ENCODE peak calls at places on chromosomes 7 and 10, in eight cellular contexts. B is AG09309, A is BJ, W is AG09319, N is endothelial cell, G is activated B cell treated with CpG ODN at 0.5 μM for 24 hours, E is colonic mucosa, J is K562. X is an unnamed sample.

GRCh38 chr7:44149571-44150465 is 8.7 kb upstream of the MYL7 start:
- DNase-seq in G (no peak), W (no peak), N (no peak), A (no peak), E (no peak), J (no peak), B (no peak), X (peak)

GRCh38 chr10:44118500-44118899 is 266.4 kb downstream of the CXCL12 start:
- DNase-seq in W (no peak), J (no peak), A (no peak), B (no peak), G (no peak), N (no peak), E (no peak), X (no peak)

GRCh38 chr10:61750943-61751471 is 88.3 kb downstream of the CABCOCO1 start:
- DNase-seq in A (no peak), J (peak), E (peak), G (peak), W (no peak), B (no peak), N (peak), X (peak)

GRCh38 chr7:158366346-158366745 is 221.3 kb downstream of the PTPRN2 start:
- DNase-seq in B (no peak), W (no peak), E (no peak), G (no peak), A (no peak), N (no peak), J (no peak), X (no peak)

GRCh38 chr7:5437987-5438386 is 14.4 kb upstream of the TNRC18 start:
- DNase-seq in W (no peak), N (no peak), E (no peak), A (no peak), J (no peak), G (no peak), B (no peak), X (no peak)

GRCh38 chr7:81470084-81470723 is 299.6 kb downstream of the HGF start:
- DNase-seq in E (peak), G (no peak), A (no peak), W (no peak), J (peak), B (peak), N (peak), X (no peak)

GRCh38 chr7:117044664-117045063 is 91.4 kb downstream of the ST7 start:
- DNase-seq in J (no peak), B (no peak), E (no peak), W (no peak), G (no peak), N (no peak), A (no peak), X (no peak)

GRCh38 chr10:83078160-83078559 is 1061.1 kb upstream of the GHITM start:
- DNase-seq in N (no peak), J (no peak), E (no peak), B (no peak), W (no peak), G (no peak), A (no peak), X (no peak)

GRCh38 chr7:47932466-47933037 is 15.7 kb downstream of the PKD1L1 start:
- DNase-seq in W (no peak), E (no peak), G (no peak), N (no peak), A (no peak), B (no peak), J (no peak), X (no peak)

GRCh38 chr7:113912881-113913280 is 5.9 kb downstream of the PPP1R3A start:
- DNase-seq in J (no peak), A (no peak), E (no peak), G (no peak), N (no peak), W (no peak), B (no peak), X (no peak)

GRCh38 chr10:28139138-28139537 is 140.3 kb upstream of the ODAD2 start:
- DNase-seq in J (no peak), W (no peak), A (no peak), E (no peak), N (no peak), B (no peak), G (no peak), X (no peak)

GRCh38 chr7:5701085-5701914 is 80.2 kb downstream of the RNF216 start:
- DNase-seq in N (no peak), G (no peak), J (no peak), B (no peak), E (no peak), A (no peak), W (no peak), X (no peak)

GRCh38 chr10:73867126-73867807 is 7.1 kb downstream of the CAMK2G start:
- DNase-seq in W (no peak), B (no peak), G (no peak), N (no peak), A (no peak), E (no peak), J (no peak), X (no peak)

GRCh38 chr7:6197801-6198551 is 74.4 kb downstream of the CYTH3 start:
- DNase-seq in N (no peak), G (no peak), A (no peak), J (no peak), E (no peak), W (no peak), B (no peak), X (no peak)

GRCh38 chr7:19066109-19066508 is 51.3 kb downstream of the TWIST1 start:
- DNase-seq in B (no peak), W (no peak), N (no peak), A (no peak), G (no peak), J (no peak), E (no peak), X (no peak)

GRCh38 chr7:42672339-42672990 is 239.4 kb downstream of the C7orf25 start:
- DNase-seq in N (no peak), E (no peak), A (no peak), B (no peak), J (no peak), W (no peak), G (no peak), X (no peak)

GRCh38 chr7:143484059-143484458 is 6.4 kb downstream of the TAS2R41 start:
- DNase-seq in N (no peak), B (no peak), E (no peak), A (no peak), W (no peak), G (no peak), J (no peak), X (no peak)

GRCh38 chr7:137482466-137482865 is 138.9 kb upstream of the PTN start:
- DNase-seq in E (no peak), J (no peak), G (no peak), N (no peak), B (no peak), W (no peak), A (no peak), X (no peak)

GRCh38 chr7:100444311-100445278 is 8.3 kb upstream of the PPP1R35 start:
- DNase-seq in J (peak), G (no peak), W (no peak), A (no peak), B (no peak), E (no peak), N (peak), X (no peak)

GRCh38 chr10:70132098-70133029 is at the start of gene AIFM2:
- DNase-seq in N (peak), B (peak), A (no peak), G (peak), W (peak), J (peak), E (peak), X (peak)

GRCh38 chr10:80429521-80429966 is 21.2 kb downstream of the PRXL2A start:
- DNase-seq in A (no peak), E (peak), N (no peak), W (no peak), B (no peak), J (no peak), G (no peak), X (no peak)

GRCh38 chr10:116848032-116848911 is 1.0 kb upstream of the ENO4 start:
- DNase-seq in A (no peak), G (peak), J (no peak), W (no peak), N (no peak), B (no peak), E (no peak), X (no peak)

GRCh38 chr7:27205325-27206280 is 5.7 kb upstream of the HOXA13 start:
- DNase-seq in E (peak), A (no peak), J (no peak), B (no peak), W (no peak), G (no peak), N (no peak), X (no peak)

GRCh38 chr7:106626376-106627293 is 34.3 kb downstream of the CCDC71L start:
- DNase-seq in W (no peak), G (no peak), E (peak), N (no peak), A (no peak), J (no peak), B (no peak), X (no peak)

GRCh38 chr7:149704507-149704906 is 68.9 kb downstream of the ZNF467 start:
- DNase-seq in B (no peak), W (no peak), J (no peak), G (no peak), N (no peak), A (no peak), E (no peak), X (no peak)

GRCh38 chr10:520402-520787 is 169.1 kb downstream of the DIP2C start:
- DNase-seq in J (no peak), N (no peak), B (no peak), A (no peak), W (no peak), G (no peak), E (no peak), X (no peak)

GRCh38 chr10:34526758-34527730 is 288.1 kb downstream of the PARD3 start:
- DNase-seq in B (peak), N (no peak), J (no peak), E (no peak), G (no peak), W (peak), A (peak), X (no peak)
- TF ChIP-seq CTCF in B (peak), N (no peak), J (no peak), E (no peak), G (no peak), W (peak), A (no peak), X (no peak)

GRCh38 chr7:142323706-142324105 is 65.8 kb upstream of the PRSS58 start:
- DNase-seq in G (no peak), J (peak), E (no peak), B (no peak), W (no peak), A (no peak), N (peak), X (no peak)
- TF ChIP-seq CTCF in G (no peak), J (peak), E (no peak), B (no peak), W (no peak), A (no peak), N (peak), X (no peak)

DNA sequence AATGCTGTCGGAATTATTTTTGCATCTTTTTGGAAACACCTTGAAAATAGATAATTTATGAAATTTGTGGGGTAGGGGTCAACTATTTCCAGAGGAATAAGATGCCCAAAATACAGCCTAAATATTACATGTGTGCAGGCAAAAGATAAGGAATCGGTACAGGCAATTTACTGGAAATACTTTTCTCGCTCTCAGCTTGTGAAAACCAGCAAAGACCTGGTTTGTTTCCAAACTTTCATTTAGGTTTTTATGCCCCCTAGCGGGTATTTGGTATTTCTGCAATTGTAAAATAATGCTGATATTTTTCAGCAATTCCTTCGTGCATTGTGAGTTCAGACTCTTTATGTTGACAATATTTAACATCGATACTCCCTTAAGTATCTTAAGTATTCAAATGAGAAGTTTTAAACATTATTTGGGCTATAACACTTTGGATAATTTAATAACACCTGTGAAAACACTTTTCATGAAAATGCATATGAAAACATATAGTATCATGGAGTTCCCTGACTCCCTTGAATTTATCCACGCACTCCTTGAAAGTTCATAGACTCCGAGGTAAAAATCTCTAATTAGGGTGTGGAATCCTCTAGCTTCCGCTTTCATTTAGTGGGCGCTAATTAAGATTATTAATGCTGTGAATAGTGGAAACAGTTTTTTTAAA is 132.4 kb downstream of the TSPAN12 start:
- DNase-seq in G (no peak), W (no peak), J (peak), N (no peak), A (no peak), B (peak), E (no peak), X (no peak)
- TF ChIP-seq CTCF in G (no peak), W (peak), J (peak), N (peak), A (peak), B (peak), E (peak), X (no peak)

GRCh38 chr7:92448185-92448747 is 984 bp downstream of the GATAD1 start:
- DNase-seq in B (peak), E (peak), J (peak), A (no peak), G (peak), N (peak), W (no peak), X (peak)
- TF ChIP-seq CTCF in B (peak), E (peak), J (peak), A (peak), G (no peak), N (no peak), W (peak), X (no peak)

GRCh38 chr7:4151926-4152549 is 530.1 kb upstream of the FOXK1 start:
- DNase-seq in J (no peak), W (no peak), G (no peak), E (no peak), A (no peak), N (no peak), B (no peak), X (no peak)
- TF ChIP-seq CTCF in J (no peak), W (no peak), G (no peak), E (no peak), A (no peak), N (no peak), B (no peak), X (no peak)

GRCh38 chr10:6217621-6218020 is 14.9 kb downstream of the PFKFB3 start:
- DNase-seq in N (no peak), J (no peak), A (no peak), G (no peak), B (no peak), W (no peak), E (no peak), X (no peak)
- TF ChIP-seq CTCF in N (no peak), J (no peak), A (no peak), G (no peak), B (no peak), W (no peak), E (no peak), X (no peak)

DNA sequence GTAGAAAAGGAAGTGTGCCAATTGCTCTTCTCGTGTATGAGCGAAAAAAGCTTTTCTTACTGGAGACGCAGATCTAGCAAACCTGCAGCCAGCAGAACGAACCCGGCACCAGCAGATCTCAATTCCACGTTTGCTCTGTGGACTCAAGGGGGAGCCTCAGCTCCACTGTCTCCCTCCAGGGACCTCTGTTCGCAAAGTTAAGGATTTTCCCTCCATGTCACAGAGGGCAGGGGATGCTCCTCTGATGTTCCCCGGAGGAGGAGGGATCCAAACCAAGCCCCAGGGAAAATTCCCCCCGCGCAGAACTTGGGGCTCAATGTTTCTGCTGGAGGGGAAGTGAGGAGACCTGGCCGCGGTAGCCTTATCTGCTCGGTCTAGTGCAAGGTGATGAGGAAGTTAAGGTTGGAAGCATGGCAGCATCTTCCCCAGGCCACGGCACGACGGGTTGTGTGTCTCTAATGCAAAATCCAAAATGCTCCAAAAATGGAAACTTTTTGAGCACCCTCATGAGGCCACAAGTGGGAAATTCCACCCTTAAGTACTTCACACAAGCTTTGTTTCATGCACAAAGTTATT is 9.0 kb downstream of the IQCE start:
- DNase-seq in J (no peak), E (no peak), N (peak), W (no peak), A (no peak), B (no peak), G (no peak), X (no peak)
- TF ChIP-seq CTCF in J (peak), E (no peak), N (no peak), W (peak), A (peak), B (peak), G (no peak), X (no peak)

GRCh38 chr7:876077-876971 is at the start of gene GET4:
- DNase-seq in G (peak), E (peak), J (peak), N (peak), B (peak), A (peak), W (peak), X (peak)
- TF ChIP-seq CTCF in G (no peak), E (no peak), J (peak), N (no peak), B (peak), A (peak), W (peak), X (no peak)

GRCh38 chr7:51458693-51459092 is 142.1 kb upstream of the COBL start:
- DNase-seq in N (no peak), A (no peak), J (no peak), W (no peak), G (no peak), E (no peak), B (no peak), X (no peak)

GRCh38 chr7:51456471-51457060 is 140.0 kb upstream of the COBL start:
- DNase-seq in W (no peak), J (no peak), N (no peak), E (no peak), B (no peak), G (no peak), A (no peak), X (no peak)

GRCh38 chr7:51457079-51457478 is 140.5 kb upstream of the COBL start:
- DNase-seq in A (no peak), N (no peak), G (no peak), J (no peak), W (no peak), E (no peak), B (no peak), X (no peak)

GRCh38 chr7:51455948-51456347 is 139.3 kb upstream of the COBL start:
- DNase-seq in W (no peak), J (no peak), E (no peak), G (no peak), B (no peak), N (no peak), A (no peak), X (no peak)

GRCh38 chr7:51459809-51460208 is 143.2 kb upstream of the COBL start:
- DNase-seq in E (no peak), W (no peak), B (no peak), A (no peak), N (peak), J (no peak), G (no peak), X (no peak)
- TF ChIP-seq CTCF in E (no peak), W (no peak), B (no peak), A (no peak), N (peak), J (no peak), G (no peak), X (no peak)

X was measured in omental fat pad.